ENCODE peak calls at places on chromosome 20, in seven cellular contexts. I, F, G, Z, U, N and X are unnamed samples.

GRCh38 chr20:50224553-50225255 is 34.1 kb downstream of the CEBPB start:
- DNase-seq in I (no peak), F (peak; percentile 84), G (no peak), Z (peak; percentile 98), U (no peak), N (no peak), X (no peak)

GRCh38 chr20:4519530-4519929 is 202.2 kb upstream of the PRND start:
- DNase-seq in I (peak; percentile 11), F (no peak), G (no peak), Z (no peak), U (no peak), N (no peak), X (no peak)

GRCh38 chr20:50636601-50637539 is 54.5 kb downstream of the RIPOR3 start:
- DNase-seq in I (no peak), F (no peak), G (no peak), Z (no peak), U (no peak), N (no peak), X (no peak)

GRCh38 chr20:10172998-10173655 is 45.5 kb upstream of the SNAP25 start:
- DNase-seq in I (no peak), F (no peak), G (no peak), Z (no peak), U (no peak), N (no peak), X (no peak)

GRCh38 chr20:6588296-6588695 is 179.2 kb upstream of the BMP2 start:
- DNase-seq in I (no peak), F (no peak), G (no peak), Z (peak; percentile 40), U (no peak), N (no peak), X (no peak)

GRCh38 chr20:50558483-50558925 is 48.3 kb downstream of the PTPN1 start:
- DNase-seq in I (no peak), F (no peak), G (no peak), Z (peak; percentile 49), U (no peak), N (no peak), X (no peak)

GRCh38 chr20:43448748-43449535 is 8.8 kb upstream of the SRSF6 start:
- DNase-seq in I (peak; percentile 37), F (no peak), G (peak; percentile 9), Z (peak; percentile 43), U (no peak), N (peak; percentile 21), X (no peak)

GRCh38 chr20:43936371-43936770 is 21.7 kb downstream of the TOX2 start:
- DNase-seq in I (no peak), F (no peak), G (no peak), Z (peak; percentile 68), U (no peak), N (no peak), X (no peak)

GRCh38 chr20:22904411-22904810 is 130.7 kb upstream of the SSTR4 start:
- DNase-seq in I (no peak), F (no peak), G (no peak), Z (no peak), U (no peak), N (no peak), X (no peak)

GRCh38 chr20:37095108-37095608 is 639 bp downstream of the RBL1 start:
- DNase-seq in I (no peak), F (no peak), G (no peak), Z (peak; percentile 10), U (peak; percentile 45), N (peak; percentile 74), X (no peak)

GRCh38 chr20:6644818-6645620 is 122.5 kb upstream of the BMP2 start:
- DNase-seq in I (no peak), F (no peak), G (no peak), Z (no peak), U (no peak), N (no peak), X (no peak)

GRCh38 chr20:6530254-6530653 is 237.2 kb upstream of the BMP2 start:
- DNase-seq in I (no peak), F (no peak), G (no peak), Z (no peak), U (no peak), N (no peak), X (no peak)

GRCh38 chr20:48191200-48191599 is 405.9 kb upstream of the SULF2 start:
- DNase-seq in I (no peak), F (no peak), G (no peak), Z (no peak), U (no peak), N (no peak), X (no peak)

GRCh38 chr20:17625246-17626051 is 55.6 kb downstream of the DSTN start:
- DNase-seq in I (no peak), F (peak; percentile 58), G (no peak), Z (no peak), U (no peak), N (no peak), X (no peak)